ENCODE peak calls at places on chromosome 16, in ten cellular contexts. One of them, this sample, is unnamed.

GRCh38 chr16:79047337-79047736 is 553.2 kb downstream of the MAF start:
- DNase-seq in lung: no peak
- DNase-seq in cardiac fibroblast: no peak
- DNase-seq in MG63: no peak
- DNase-seq in activated naive CD4-positive, alpha-beta T cell: no peak
- DNase-seq in T-helper 1 cell: no peak
- DNase-seq in C1 segment of cervical spinal cord: no peak
- DNase-seq in HT-29: no peak
- DNase-seq in LHCN-M2: no peak
- DNase-seq in hypothalamus: no peak
- DNase-seq in this sample: no peak

GRCh38 chr16:26050489-26050888 is 358.7 kb downstream of the HS3ST4 start:
- DNase-seq in lung: no peak
- DNase-seq in cardiac fibroblast: no peak
- DNase-seq in MG63: no peak
- DNase-seq in activated naive CD4-positive, alpha-beta T cell: no peak
- DNase-seq in T-helper 1 cell: no peak
- DNase-seq in C1 segment of cervical spinal cord: no peak
- DNase-seq in HT-29: no peak
- DNase-seq in LHCN-M2: no peak
- DNase-seq in hypothalamus: no peak
- DNase-seq in this sample: no peak

GRCh38 chr16:72862090-72862489 is 185.8 kb downstream of the ZFHX3 start:
- DNase-seq in lung: no peak
- DNase-seq in cardiac fibroblast: no peak
- DNase-seq in MG63: no peak
- DNase-seq in activated naive CD4-positive, alpha-beta T cell: no peak
- DNase-seq in T-helper 1 cell: no peak
- DNase-seq in C1 segment of cervical spinal cord: no peak
- DNase-seq in HT-29: no peak
- DNase-seq in LHCN-M2: no peak
- DNase-seq in hypothalamus: no peak
- DNase-seq in this sample: no peak

GRCh38 chr16:57133101-57133500 is 40.7 kb downstream of the CPNE2 start:
- DNase-seq in lung: no peak
- DNase-seq in cardiac fibroblast: no peak
- DNase-seq in MG63: no peak
- DNase-seq in activated naive CD4-positive, alpha-beta T cell: no peak
- DNase-seq in T-helper 1 cell: no peak
- DNase-seq in C1 segment of cervical spinal cord: no peak
- DNase-seq in HT-29: no peak
- DNase-seq in LHCN-M2: no peak
- DNase-seq in hypothalamus: no peak
- DNase-seq in this sample: no peak

GRCh38 chr16:67246945-67247697 is at the start of gene FHOD1:
- DNase-seq in lung: peak
- DNase-seq in cardiac fibroblast: peak
- DNase-seq in MG63: peak
- DNase-seq in activated naive CD4-positive, alpha-beta T cell: peak
- DNase-seq in T-helper 1 cell: peak
- DNase-seq in C1 segment of cervical spinal cord: peak
- DNase-seq in HT-29: peak
- DNase-seq in LHCN-M2: peak
- DNase-seq in hypothalamus: peak
- DNase-seq in this sample: peak

GRCh38 chr16:10961231-10961630 is 16.9 kb downstream of the CLEC16A start:
- DNase-seq in lung: no peak
- DNase-seq in cardiac fibroblast: peak
- DNase-seq in MG63: peak
- DNase-seq in activated naive CD4-positive, alpha-beta T cell: no peak
- DNase-seq in T-helper 1 cell: no peak
- DNase-seq in C1 segment of cervical spinal cord: no peak
- DNase-seq in HT-29: no peak
- DNase-seq in LHCN-M2: peak
- DNase-seq in hypothalamus: no peak
- DNase-seq in this sample: no peak

GRCh38 chr16:79776243-79776884 is 175.8 kb upstream of the MAF start:
- DNase-seq in lung: peak
- DNase-seq in cardiac fibroblast: peak
- DNase-seq in MG63: no peak
- DNase-seq in activated naive CD4-positive, alpha-beta T cell: no peak
- DNase-seq in T-helper 1 cell: no peak
- DNase-seq in C1 segment of cervical spinal cord: no peak
- DNase-seq in HT-29: peak
- DNase-seq in LHCN-M2: peak
- DNase-seq in hypothalamus: no peak
- DNase-seq in this sample: no peak

GRCh38 chr16:70553645-70554044 is 30.0 kb downstream of the SF3B3 start:
- DNase-seq in lung: no peak
- DNase-seq in cardiac fibroblast: peak
- DNase-seq in MG63: no peak
- DNase-seq in activated naive CD4-positive, alpha-beta T cell: no peak
- DNase-seq in T-helper 1 cell: no peak
- DNase-seq in C1 segment of cervical spinal cord: no peak
- DNase-seq in HT-29: no peak
- DNase-seq in LHCN-M2: peak
- DNase-seq in hypothalamus: no peak
- DNase-seq in this sample: no peak

GRCh38 chr16:77974883-77975282 is 47.5 kb upstream of the CLEC3A start:
- DNase-seq in lung: no peak
- DNase-seq in cardiac fibroblast: no peak
- DNase-seq in MG63: no peak
- DNase-seq in activated naive CD4-positive, alpha-beta T cell: no peak
- DNase-seq in T-helper 1 cell: no peak
- DNase-seq in C1 segment of cervical spinal cord: no peak
- DNase-seq in HT-29: peak
- DNase-seq in LHCN-M2: no peak
- DNase-seq in hypothalamus: no peak
- DNase-seq in this sample: no peak

GRCh38 chr16:57113042-57113453 is 20.7 kb downstream of the CPNE2 start:
- DNase-seq in lung: no peak
- DNase-seq in cardiac fibroblast: peak
- DNase-seq in MG63: peak
- DNase-seq in activated naive CD4-positive, alpha-beta T cell: no peak
- DNase-seq in T-helper 1 cell: no peak
- DNase-seq in C1 segment of cervical spinal cord: peak
- DNase-seq in HT-29: no peak
- DNase-seq in LHCN-M2: peak
- DNase-seq in hypothalamus: no peak
- DNase-seq in this sample: no peak

GRCh38 chr16:70642633-70643032 is 3.7 kb upstream of the IL34 start:
- DNase-seq in lung: no peak
- DNase-seq in cardiac fibroblast: no peak
- DNase-seq in MG63: no peak
- DNase-seq in activated naive CD4-positive, alpha-beta T cell: no peak
- DNase-seq in T-helper 1 cell: no peak
- DNase-seq in C1 segment of cervical spinal cord: no peak
- DNase-seq in HT-29: no peak
- DNase-seq in LHCN-M2: no peak
- DNase-seq in hypothalamus: no peak
- DNase-seq in this sample: no peak

GRCh38 chr16:57023541-57024249 is 34.3 kb downstream of the NLRC5 start:
- DNase-seq in lung: no peak
- DNase-seq in cardiac fibroblast: no peak
- DNase-seq in MG63: no peak
- DNase-seq in activated naive CD4-positive, alpha-beta T cell: peak
- DNase-seq in T-helper 1 cell: peak
- DNase-seq in C1 segment of cervical spinal cord: no peak
- DNase-seq in HT-29: no peak
- DNase-seq in LHCN-M2: no peak
- DNase-seq in hypothalamus: no peak
- DNase-seq in this sample: no peak

GRCh38 chr16:2936436-2937011 is 24.8 kb downstream of the FLYWCH1 start:
- DNase-seq in lung: no peak
- DNase-seq in cardiac fibroblast: no peak
- DNase-seq in MG63: no peak
- DNase-seq in activated naive CD4-positive, alpha-beta T cell: no peak
- DNase-seq in T-helper 1 cell: no peak
- DNase-seq in C1 segment of cervical spinal cord: no peak
- DNase-seq in HT-29: no peak
- DNase-seq in LHCN-M2: no peak
- DNase-seq in hypothalamus: no peak
- DNase-seq in this sample: no peak

GRCh38 chr16:69566437-69567030 is 768 bp downstream of the NFAT5 start:
- DNase-seq in lung: peak
- DNase-seq in cardiac fibroblast: peak
- DNase-seq in MG63: peak
- DNase-seq in activated naive CD4-positive, alpha-beta T cell: no peak
- DNase-seq in T-helper 1 cell: no peak
- DNase-seq in C1 segment of cervical spinal cord: peak
- DNase-seq in HT-29: peak
- DNase-seq in LHCN-M2: peak
- DNase-seq in hypothalamus: peak
- DNase-seq in this sample: peak

GRCh38 chr16:89562027-89562599 is 1.6 kb downstream of the RPL13 start:
- DNase-seq in lung: no peak
- DNase-seq in cardiac fibroblast: peak
- DNase-seq in MG63: no peak
- DNase-seq in activated naive CD4-positive, alpha-beta T cell: no peak
- DNase-seq in T-helper 1 cell: no peak
- DNase-seq in C1 segment of cervical spinal cord: no peak
- DNase-seq in HT-29: peak
- DNase-seq in LHCN-M2: no peak
- DNase-seq in hypothalamus: no peak
- DNase-seq in this sample: no peak